ENCODE peak calls at places on chromosomes 12 and 14, in five cellular contexts. R is stomach, G is K562, D is A549, H is transverse colon. E is an unnamed sample.

GRCh38 chr14:89466460-89466859 is 49.4 kb upstream of the FOXN3 start:
- DNase-seq in R (no peak), G (no peak), D (no peak), H (no peak), E (no peak)

GRCh38 chr12:8867786-8868185 is 45.4 kb downstream of the A2ML1 start:
- DNase-seq in R (no peak), G (no peak), D (no peak), H (no peak), E (no peak)

GRCh38 chr14:88729159-88729558 is 63.6 kb downstream of the EML5 start:
- DNase-seq in R (no peak), G (no peak), D (peak; percentile 13), H (no peak), E (no peak)

GRCh38 chr14:67881225-67881624 is 61.6 kb downstream of the RAD51B start:
- DNase-seq in R (no peak), G (no peak), D (no peak), H (no peak), E (no peak)

GRCh38 chr12:76586764-76587395 is 27.3 kb upstream of the OSBPL8 start:
- DNase-seq in R (no peak), G (peak; percentile 17), D (no peak), H (peak; percentile 13), E (peak; percentile 70)

GRCh38 chr12:90938451-90938850 is 16.5 kb downstream of the CCER1 start:
- DNase-seq in R (no peak), G (no peak), D (no peak), H (no peak), E (no peak)

GRCh38 chr14:100898935-100899840 is 4.3 kb downstream of the RTL1 start:
- DNase-seq in R (no peak), G (no peak), D (no peak), H (no peak), E (no peak)

GRCh38 chr14:66001356-66001755 is 484.8 kb upstream of the CCDC196 start:
- DNase-seq in R (no peak), G (no peak), D (no peak), H (no peak), E (no peak)

GRCh38 chr14:91878274-91878673 is 10.9 kb upstream of the TC2N start:
- DNase-seq in R (no peak), G (peak; percentile 13), D (no peak), H (no peak), E (no peak)

GRCh38 chr14:28321475-28322244 is 444.9 kb upstream of the FOXG1 start:
- DNase-seq in R (no peak), G (no peak), D (peak; percentile 2), H (no peak), E (no peak)

GRCh38 chr12:116459011-116459410 is 100.2 kb upstream of the MAP1LC3B2 start:
- DNase-seq in R (no peak), G (no peak), D (no peak), H (no peak), E (no peak)

GRCh38 chr14:55458800-55459577 is 18.6 kb upstream of the TBPL2 start:
- DNase-seq in R (no peak), G (no peak), D (no peak), H (no peak), E (no peak)

GRCh38 chr12:116717466-116718457 is 20.1 kb downstream of the SPRING1 start:
- DNase-seq in R (no peak), G (no peak), D (no peak), H (peak; percentile 36), E (peak; percentile 62)

DNA sequence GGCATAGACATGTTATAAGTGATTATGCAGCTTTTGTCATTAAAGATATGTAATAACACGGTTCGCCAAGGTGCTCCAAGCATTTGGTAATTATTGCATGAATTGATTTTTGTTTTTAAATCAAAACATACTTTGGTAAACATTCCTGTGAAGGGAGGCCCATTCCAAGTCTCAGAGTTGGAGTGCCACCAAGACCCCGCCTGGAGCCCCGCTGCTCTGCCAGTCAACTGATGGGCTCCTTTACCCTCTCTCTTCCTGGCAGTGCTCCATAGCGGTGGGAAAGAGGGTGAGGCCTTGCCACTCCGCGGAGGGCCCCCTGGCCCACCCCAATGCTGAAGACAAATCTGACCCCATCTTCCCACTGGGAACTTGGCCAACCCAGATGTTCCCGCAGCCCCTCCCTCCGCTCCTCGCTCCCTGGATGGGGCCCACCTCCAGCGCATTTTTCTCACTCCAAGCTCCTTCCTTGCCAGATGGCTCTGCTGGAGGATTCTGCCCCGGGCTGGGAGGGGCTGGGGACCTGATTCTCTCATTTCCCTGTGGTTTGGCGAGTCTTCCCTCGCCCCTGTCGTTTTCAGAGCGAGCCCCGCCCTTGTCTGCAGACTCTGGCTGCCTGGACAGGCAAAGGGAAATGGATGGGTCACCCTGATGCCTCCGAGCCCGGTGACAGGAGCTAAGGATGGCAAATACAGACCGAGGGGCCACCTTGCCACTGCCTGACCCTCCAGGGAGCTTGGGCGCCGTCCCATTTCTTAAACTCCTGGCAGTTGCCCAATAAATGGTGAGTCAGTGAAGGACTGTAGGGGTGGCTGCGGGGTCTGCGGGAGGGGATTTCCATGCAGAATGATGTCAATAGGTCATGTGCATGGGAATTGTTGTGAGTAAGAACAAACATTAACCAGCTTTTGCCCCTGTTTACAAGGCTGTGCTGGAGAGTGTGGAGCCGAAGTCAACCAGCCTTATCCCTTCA is 9.2 kb upstream of the PAPLN start:
- DNase-seq in R (no peak), G (peak; percentile 5), D (peak; percentile 92), H (peak; percentile 38), E (peak; percentile 47)
- H3K4me3 ChIP-seq in R (no peak overlapping the region), G (no peak overlapping the region), D (peak overlapping the region; percentile 25), H (no peak overlapping the region), E (no peak overlapping the region)

GRCh38 chr14:49853158-49853477 is 530 bp upstream of the NEMF start:
- DNase-seq in R (no peak), G (no peak), D (no peak), H (no peak), E (no peak)
- TF ChIP-seq CTCF in R (no peak), G (no peak), D (no peak), H (no peak), E (peak; percentile 11)

GRCh38 chr14:32457213-32457920 is 128.3 kb downstream of the AKAP6 start:
- DNase-seq in R (no peak), G (no peak), D (no peak), H (peak; percentile 21), E (no peak)
- TF ChIP-seq EP300 in R (peak; percentile 85), G (no peak), D (no peak), H (peak; percentile 90), E (no peak)

DNA sequence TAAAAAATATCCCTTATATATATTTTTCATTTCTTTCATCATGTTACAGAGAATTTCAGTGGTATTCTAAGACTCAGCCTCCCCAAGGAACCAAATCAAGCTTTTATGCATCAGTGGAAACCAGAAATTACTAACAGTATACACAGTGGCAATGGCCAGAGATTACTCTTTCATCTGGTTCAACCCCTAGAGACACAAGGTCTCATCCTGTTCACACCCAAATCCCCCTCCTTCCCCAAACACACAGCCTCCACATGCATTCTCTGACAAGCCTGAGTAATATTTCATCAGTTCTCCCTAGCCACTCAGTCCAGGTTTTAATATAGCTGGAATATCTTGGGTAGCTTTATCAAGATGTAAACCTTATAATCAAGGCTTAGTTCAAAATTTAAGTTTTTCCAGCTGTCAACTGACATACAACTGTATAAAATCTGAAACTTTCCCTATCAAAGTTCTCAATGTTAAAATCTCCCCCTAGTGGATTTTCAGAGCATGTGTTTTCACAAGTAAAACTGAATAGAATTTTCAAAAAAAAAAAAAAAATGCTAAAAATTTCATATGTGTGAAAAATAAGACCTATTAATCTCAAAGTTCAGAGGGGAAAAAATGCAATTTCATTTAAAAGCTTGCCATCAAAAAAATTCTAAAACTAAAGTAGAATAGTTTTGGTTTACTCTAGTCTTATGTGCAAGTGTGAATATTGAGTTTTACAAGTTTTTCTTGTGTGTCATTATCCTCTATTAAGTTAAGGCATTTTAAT is 10.5 kb upstream of the SSTR1 start:
- DNase-seq in R (no peak), G (no peak), D (no peak), H (no peak), E (no peak)
- H3K4me3 ChIP-seq in R (no peak overlapping the region), G (no peak overlapping the region), D (no peak overlapping the region), H (no peak overlapping the region), E (no peak overlapping the region)

DNA sequence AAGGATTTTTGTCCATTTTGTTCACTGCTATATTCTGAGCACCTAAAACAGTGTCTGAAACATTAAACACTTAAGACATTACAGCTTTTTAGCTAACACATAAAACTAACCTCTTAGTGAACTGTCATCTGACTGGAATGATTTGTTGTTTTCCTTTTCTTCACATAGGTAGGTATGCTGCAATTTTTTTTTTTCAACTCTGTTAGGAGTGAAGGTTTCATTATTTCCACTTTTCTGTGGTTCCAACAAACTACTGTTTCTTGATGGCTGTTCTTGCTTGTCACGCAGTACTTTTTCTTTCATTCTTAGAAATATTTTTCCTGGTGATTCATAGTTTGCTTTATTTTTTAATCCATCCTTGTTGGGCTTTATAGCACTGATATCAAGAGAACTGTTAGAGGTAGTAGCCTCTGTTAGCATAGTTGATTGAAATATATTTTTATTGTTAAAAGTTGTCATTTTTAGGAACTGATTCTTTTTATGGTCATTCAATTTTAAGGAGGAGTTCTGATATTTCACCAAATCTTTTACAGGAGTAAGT is 6.3 kb downstream of the MIS18BP1 start:
- DNase-seq in R (no peak), G (no peak), D (no peak), H (no peak), E (no peak)
- TF ChIP-seq CTCF in R (no peak), G (no peak), D (no peak), H (no peak), E (no peak)

GRCh38 chr14:32370720-32371119 is 41.6 kb downstream of the AKAP6 start:
- DNase-seq in R (no peak), G (no peak), D (peak; percentile 13), H (no peak), E (no peak)
- TF ChIP-seq EP300 in R (no peak), G (no peak), D (no peak), H (no peak), E (no peak)

GRCh38 chr12:57131896-57132744 is 3.8 kb downstream of the LRP1 start:
- DNase-seq in R (no peak), G (no peak), D (no peak), H (peak; percentile 7), E (no peak)
- H3K4me3 ChIP-seq in R (no peak overlapping the region), G (no peak overlapping the region), D (no peak overlapping the region), H (no peak overlapping the region), E (peak overlapping the region; percentile 1)

GRCh38 chr14:39417014-39417413 is 15.2 kb downstream of the FBXO33 start:
- DNase-seq in R (no peak), G (no peak), D (no peak), H (no peak), E (no peak)

GRCh38 chr14:39423793-39424192 is 8.4 kb downstream of the FBXO33 start:
- DNase-seq in R (no peak), G (no peak), D (no peak), H (no peak), E (no peak)

GRCh38 chr14:39416072-39416471 is 16.2 kb downstream of the FBXO33 start:
- DNase-seq in R (no peak), G (no peak), D (no peak), H (no peak), E (no peak)

GRCh38 chr14:39422243-39422642 is 10.0 kb downstream of the FBXO33 start:
- DNase-seq in R (no peak), G (no peak), D (no peak), H (no peak), E (no peak)

GRCh38 chr14:39419272-39419671 is 13.0 kb downstream of the FBXO33 start:
- DNase-seq in R (no peak), G (no peak), D (no peak), H (no peak), E (no peak)
- TF ChIP-seq CTCF in R (no peak), G (no peak), D (no peak), H (no peak), E (no peak)